ENCODE peak calls at places on chromosome 22, in five cellular contexts. M is neuronal stem cell, S is brain microvascular endothelial cell, C is K562, A is OCI-LY7. R is an unnamed sample.

GRCh38 chr22:48531108-48531507 is 1296.6 kb downstream of the BRD1 start:
- DNase-seq in M (no peak), A (no peak), C (no peak), S (no peak), R (no peak)

GRCh38 chr22:23773247-23774113 is 831 bp downstream of the MMP11 start:
- DNase-seq in C (no peak), A (no peak), S (no peak), M (no peak), R (no peak)

GRCh38 chr22:29073618-29074275 is 912 bp downstream of the KREMEN1 start:
- DNase-seq in C (no peak), A (no peak), M (no peak), S (no peak), R (no peak)

GRCh38 chr22:42296381-42296853 is 26.0 kb upstream of the TCF20 start:
- DNase-seq in C (no peak), A (peak), S (no peak), M (no peak), R (no peak)

GRCh38 chr22:45031629-45032403 is 22.0 kb upstream of the PHF21B start:
- DNase-seq in A (no peak), S (no peak), C (no peak), M (no peak), R (no peak)

GRCh38 chr22:33400061-33400840 is 342.1 kb upstream of the SYN3 start:
- DNase-seq in C (no peak), M (no peak), A (peak), S (no peak), R (no peak)

GRCh38 chr22:35506259-35506570 is 34.4 kb upstream of the RASD2 start:
- DNase-seq in C (no peak), S (no peak), M (no peak), A (no peak), R (no peak)

GRCh38 chr22:23269441-23270211 is 89.3 kb downstream of the BCR start:
- DNase-seq in A (peak), M (no peak), C (no peak), S (no peak), R (no peak)

GRCh38 chr22:44085743-44086741 is 61.9 kb downstream of the PARVB start:
- DNase-seq in S (peak), M (no peak), C (peak), A (peak), R (no peak)

GRCh38 chr22:37137131-37137530 is 12.6 kb downstream of the IL2RB start:
- DNase-seq in A (no peak), S (no peak), C (no peak), M (no peak), R (no peak)

GRCh38 chr22:20833225-20833665 is 25.4 kb downstream of the PI4KA start:
- DNase-seq in M (no peak), C (no peak), S (no peak), A (no peak), R (no peak)

GRCh38 chr22:43996170-43996980 is 27.7 kb upstream of the PARVB start:
- DNase-seq in S (no peak), M (no peak), C (no peak), A (no peak), R (no peak)

GRCh38 chr22:35399114-35399677 is 744 bp upstream of the MCM5 start:
- DNase-seq in C (peak), S (no peak), A (peak), M (no peak), R (no peak)

GRCh38 chr22:20156611-20157415 is 6.0 kb upstream of the CCDC188 start:
- DNase-seq in C (peak), M (peak), A (peak), S (peak), R (peak)

GRCh38 chr22:45164217-45165123 is 745 bp downstream of the NUP50 start:
- DNase-seq in M (peak), A (peak), C (peak), S (no peak), R (no peak)

GRCh38 chr22:19422440-19423301 is 8.9 kb downstream of the HIRA start:
- DNase-seq in M (no peak), C (no peak), A (no peak), S (no peak), R (no peak)

GRCh38 chr22:23376256-23376655 is 195.9 kb downstream of the BCR start:
- DNase-seq in C (peak), S (no peak), A (peak), M (no peak), R (peak)

GRCh38 chr22:41043727-41044126 is 48.7 kb upstream of the EP300 start:
- DNase-seq in A (no peak), S (no peak), C (no peak), M (no peak), R (no peak)

GRCh38 chr22:37204045-37204655 is 8.1 kb downstream of the SSTR3 start:
- DNase-seq in M (no peak), S (no peak), C (no peak), A (no peak), R (no peak)

GRCh38 chr22:29115682-29116313 is 43.0 kb downstream of the KREMEN1 start:
- DNase-seq in A (no peak), S (no peak), C (no peak), M (no peak), R (no peak)

GRCh38 chr22:29004647-29005371 is 56.8 kb downstream of the C22orf31 start:
- DNase-seq in A (no peak), S (no peak), C (no peak), M (peak), R (no peak)

GRCh38 chr22:43530864-43531201 is 119.0 kb downstream of the MPPED1 start:
- DNase-seq in A (no peak), S (no peak), M (no peak), C (no peak), R (no peak)

GRCh38 chr22:46934746-46935491 is 172.5 kb downstream of the TBC1D22A start:
- DNase-seq in C (peak), A (no peak), S (peak), M (no peak), R (no peak)

GRCh38 chr22:32874330-32874729 is 72.8 kb downstream of the TIMP3 start:
- DNase-seq in S (no peak), M (no peak), C (no peak), A (no peak), R (no peak)

GRCh38 chr22:37165066-37165465 is 15.3 kb upstream of the IL2RB start:
- DNase-seq in M (no peak), C (no peak), A (no peak), S (no peak), R (no peak)

GRCh38 chr22:20647586-20648305 is 126.2 kb upstream of the SERPIND1 start:
- DNase-seq in M (no peak), A (no peak), C (no peak), S (no peak), R (no peak)

GRCh38 chr22:32106930-32107329 is 52.2 kb downstream of the C22orf42 start:
- DNase-seq in S (no peak), M (peak), C (peak), A (peak), R (peak)

GRCh38 chr22:43566561-43567332 is 154.9 kb downstream of the MPPED1 start:
- DNase-seq in S (no peak), C (no peak), M (no peak), A (no peak), R (no peak)

GRCh38 chr22:43888740-43889139 is 3.1 kb downstream of the PNPLA5 start:
- DNase-seq in A (no peak), S (no peak), M (no peak), C (no peak), R (no peak)

GRCh38 chr22:17284917-17285316 is 65.7 kb upstream of the ADA2 start:
- DNase-seq in C (no peak), M (no peak), S (no peak), A (no peak), R (no peak)

GRCh38 chr22:41237707-41238569 is 2.8 kb downstream of the CHADL start:
- DNase-seq in S (no peak), A (peak), C (peak), M (peak), R (peak)

GRCh38 chr22:46652081-46652929 is 32.1 kb downstream of the GRAMD4 start:
- DNase-seq in S (peak), C (peak), M (no peak), A (no peak), R (no peak)

GRCh38 chr22:33108037-33108436 is 49.9 kb upstream of the SYN3 start:
- DNase-seq in C (no peak), A (no peak), M (no peak), S (no peak), R (no peak)

GRCh38 chr22:32591620-32592019 is 117.0 kb downstream of the FBXO7 start:
- DNase-seq in M (no peak), C (no peak), A (no peak), S (peak), R (no peak)

GRCh38 chr22:47373648-47374272 is 611.3 kb downstream of the TBC1D22A start:
- DNase-seq in A (no peak), C (no peak), M (no peak), S (no peak), R (no peak)

GRCh38 chr22:23556026-23556620 is 24.0 kb downstream of the IGLL1 start:
- DNase-seq in S (no peak), C (no peak), M (no peak), A (no peak), R (no peak)

GRCh38 chr22:44726439-44726838 is 24.4 kb downstream of the PRR5 start:
- DNase-seq in C (no peak), M (no peak), A (no peak), S (no peak), R (no peak)

GRCh38 chr22:37990862-37991261 is 6.5 kb upstream of the SOX10 start:
- DNase-seq in A (no peak), S (no peak), M (no peak), C (no peak), R (no peak)

GRCh38 chr22:24289138-24289537 is 18.5 kb downstream of the SPECC1L start:
- DNase-seq in S (peak), C (no peak), M (no peak), A (no peak), R (no peak)

GRCh38 chr22:39148727-39149535 is 3.5 kb downstream of the CBX7 start:
- DNase-seq in A (peak), S (no peak), C (no peak), M (no peak), R (no peak)
- H3K4me3 ChIP-seq in A (no peak), S (no peak), C (no peak), M (no peak), R (no peak)

DNA sequence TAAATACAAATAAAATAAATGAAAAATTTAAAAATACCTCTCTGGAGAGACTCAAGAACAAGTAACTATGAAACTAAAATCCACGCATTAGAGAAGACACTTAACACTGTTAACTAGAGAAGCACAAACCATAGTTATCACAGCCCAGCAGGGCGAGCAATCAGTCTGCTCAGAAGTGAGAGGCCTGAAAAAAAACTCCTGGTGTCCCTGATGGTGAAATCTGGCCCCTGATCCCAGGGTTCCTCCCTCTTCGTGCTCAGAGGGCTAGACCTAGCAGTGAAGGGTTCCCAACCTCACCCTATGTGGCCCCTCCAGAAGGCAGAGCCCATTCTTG is 49.7 kb upstream of the VPREB1 start:
- DNase-seq in C (no peak), M (no peak), A (peak), S (no peak), R (no peak)
- H3K4me3 ChIP-seq in C (no peak), M (no peak), A (peak), S (no peak), R (no peak)

GRCh38 chr22:50599816-50600454 is 658 bp upstream of the MAPK8IP2 start:
- DNase-seq in A (no peak), C (peak), M (peak), S (no peak), R (no peak)
- H3K4me3 ChIP-seq in A (no peak), C (no peak), M (peak), S (no peak), R (no peak)

GRCh38 chr22:30287626-30288413 is 1.5 kb downstream of the CASTOR1 start:
- DNase-seq in A (peak), M (peak), S (peak), C (peak), R (peak)
- H3K4me3 ChIP-seq in A (no peak), M (no peak), S (peak), C (no peak), R (peak)

DNA sequence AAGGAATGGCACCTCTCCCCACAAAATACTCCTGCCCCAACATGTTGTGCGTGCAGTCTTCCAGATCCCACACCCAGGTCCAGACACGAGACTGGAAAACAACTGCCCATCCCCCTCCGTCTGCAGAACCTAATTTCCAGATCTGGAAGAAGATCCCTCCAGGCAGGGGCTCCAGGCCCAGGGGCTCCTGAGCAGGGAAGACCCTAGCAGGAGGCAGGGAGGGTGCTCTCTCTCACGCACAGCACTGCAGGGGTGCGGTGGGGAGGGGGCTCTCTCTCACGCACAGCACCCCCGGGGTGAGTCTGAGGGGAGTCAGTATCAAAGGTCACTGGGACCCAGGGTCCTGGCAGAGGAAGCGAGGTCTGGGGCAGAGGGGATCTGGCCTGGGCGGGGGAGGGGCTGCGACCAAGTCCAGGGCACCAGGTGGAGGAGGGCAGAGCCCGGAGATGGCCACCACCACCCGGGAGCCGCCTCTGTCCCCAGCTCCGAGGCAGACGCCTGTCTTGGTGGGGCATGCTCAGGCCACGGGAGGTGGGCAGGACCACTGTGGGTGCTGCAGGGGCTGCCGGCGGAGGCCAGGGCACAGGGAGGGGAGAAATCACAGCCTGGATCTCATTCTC is 1.7 kb downstream of the MLC1 start:
- DNase-seq in C (no peak), S (no peak), A (no peak), M (no peak), R (no peak)
- H3K4me3 ChIP-seq in C (no peak), S (no peak), A (no peak), M (no peak), R (no peak)

GRCh38 chr22:30325724-30326703 is 727 bp downstream of the TBC1D10A start:
- DNase-seq in C (peak), M (no peak), A (peak), S (no peak), R (no peak)

GRCh38 chr22:30325065-30325720 is 1.5 kb downstream of the TBC1D10A start:
- DNase-seq in M (no peak), A (no peak), S (peak), C (peak), R (no peak)

GRCh38 chr22:30321461-30321860 is 5.3 kb downstream of the TBC1D10A start:
- DNase-seq in S (no peak), C (no peak), M (no peak), A (no peak), R (no peak)

GRCh38 chr22:30326704-30327362 is at the start of gene TBC1D10A:
- DNase-seq in M (peak), A (peak), C (peak), S (peak), R (peak)

GRCh38 chr22:30324008-30324730 is 2.6 kb downstream of the TBC1D10A start:
- DNase-seq in M (no peak), C (no peak), S (no peak), A (no peak), R (no peak)
- H3K4me3 ChIP-seq in M (no peak), C (no peak), S (peak), A (no peak), R (no peak)

R was measured in NT2/D1.